ENCODE peak calls at places on chromosomes 11 and 22, in five cellular contexts. L is lower leg skin; Z is breast epithelium; D is activated CD8-positive, alpha-beta T cell treated with anti-CD3 and anti-CD28 coated beads for 36 hours; H is sigmoid colon. S is an unnamed sample.

GRCh38 chr11:13881176-13881680 is 81.3 kb upstream of the SPON1 start:
- DNase-seq in L (no peak), Z (no peak), D (no peak), H (no peak), S (no peak)

GRCh38 chr11:114074546-114075342 is 15.2 kb downstream of the ZBTB16 start:
- DNase-seq in L (peak), Z (no peak), D (no peak), H (peak), S (no peak)

GRCh38 chr22:31613904-31614296 is 48.1 kb downstream of the PISD start:
- DNase-seq in L (no peak), Z (no peak), D (no peak), H (no peak), S (no peak)

GRCh38 chr22:48778308-48779195 is 1049.1 kb downstream of the BRD1 start:
- DNase-seq in L (peak), Z (no peak), D (no peak), H (peak), S (no peak)

GRCh38 chr22:41589260-41589600 is 410 bp downstream of the PMM1 start:
- DNase-seq in L (peak), Z (no peak), D (peak), H (peak), S (no peak)

GRCh38 chr22:37175414-37176144 is 12.5 kb downstream of the C1QTNF6 start:
- DNase-seq in L (peak), Z (peak), D (no peak), H (peak), S (no peak)

GRCh38 chr11:124301482-124301881 is 12.3 kb downstream of the OR8D1 start:
- DNase-seq in L (no peak), Z (no peak), D (no peak), H (no peak), S (no peak)

GRCh38 chr11:73055655-73056354 is 86.3 kb downstream of the FCHSD2 start:
- DNase-seq in L (no peak), Z (no peak), D (no peak), H (no peak), S (no peak)

GRCh38 chr11:65036931-65037330 is 4.1 kb upstream of the SAC3D1 start:
- DNase-seq in L (no peak), Z (peak), D (no peak), H (no peak), S (no peak)

GRCh38 chr11:24093410-24093809 is 403.4 kb upstream of the LUZP2 start:
- DNase-seq in L (no peak), Z (no peak), D (no peak), H (no peak), S (no peak)

GRCh38 chr22:50473088-50473487 is 1.7 kb downstream of the SBF1 start:
- DNase-seq in L (no peak), Z (no peak), D (peak), H (no peak), S (no peak)

GRCh38 chr11:66015936-66016792 is 4.4 kb downstream of the CST6 start:
- DNase-seq in L (no peak), Z (no peak), D (no peak), H (no peak), S (no peak)

GRCh38 chr11:13009476-13009920 is 382 bp downstream of the RASSF10 start:
- DNase-seq in L (peak), Z (no peak), D (no peak), H (no peak), S (peak)

GRCh38 chr11:27059431-27059830 is 18.8 kb downstream of the BBOX1 start:
- DNase-seq in L (no peak), Z (no peak), D (no peak), H (no peak), S (no peak)

GRCh38 chr11:110162216-110162615 is 69.0 kb downstream of the ZC3H12C start:
- DNase-seq in L (no peak), Z (no peak), D (no peak), H (no peak), S (no peak)

GRCh38 chr22:31950226-31950625 is 5.9 kb downstream of the YWHAH start:
- DNase-seq in L (no peak), Z (no peak), D (no peak), H (no peak), S (no peak)

GRCh38 chr11:100789500-100789899 is 102.4 kb downstream of the ARHGAP42 start:
- DNase-seq in L (no peak), Z (no peak), D (no peak), H (peak), S (no peak)

GRCh38 chr11:64809781-64810241 is 540 bp downstream of the MEN1 start:
- DNase-seq in L (no peak), Z (no peak), D (peak), H (no peak), S (no peak)

GRCh38 chr22:42277988-42278776 is 7.7 kb upstream of the TCF20 start:
- DNase-seq in L (peak), Z (no peak), D (no peak), H (peak), S (peak)

GRCh38 chr11:130120045-130120444 is 39.5 kb upstream of the ST14 start:
- DNase-seq in L (no peak), Z (no peak), D (no peak), H (no peak), S (no peak)

GRCh38 chr11:8066036-8066910 is 14.7 kb upstream of the TUB start:
- DNase-seq in L (peak), Z (no peak), D (no peak), H (peak), S (peak)

GRCh38 chr11:13384837-13385417 is 78.1 kb downstream of the BTBD10 start:
- DNase-seq in L (no peak), Z (no peak), D (peak), H (no peak), S (no peak)

GRCh38 chr11:15730617-15731385 is 616.1 kb downstream of the INSC start:
- DNase-seq in L (no peak), Z (no peak), D (no peak), H (no peak), S (no peak)

GRCh38 chr22:47588583-47588970 is 826.1 kb downstream of the TBC1D22A start:
- DNase-seq in L (peak), Z (no peak), D (no peak), H (peak), S (peak)

GRCh38 chr11:10386861-10387208 is 68.2 kb upstream of the AMPD3 start:
- DNase-seq in L (no peak), Z (no peak), D (no peak), H (no peak), S (peak)

GRCh38 chr11:24375896-24376295 is 121.0 kb upstream of the LUZP2 start:
- DNase-seq in L (no peak), Z (no peak), D (no peak), H (no peak), S (no peak)

GRCh38 chr11:8794677-8795103 is 112.1 kb downstream of the RPL27A start:
- DNase-seq in L (no peak), Z (no peak), D (no peak), H (no peak), S (no peak)

GRCh38 chr11:2571598-2572281 is 126.9 kb downstream of the KCNQ1 start:
- DNase-seq in L (no peak), Z (no peak), D (no peak), H (peak), S (no peak)

GRCh38 chr22:49938565-49939136 is 20.2 kb downstream of the CRELD2 start:
- DNase-seq in L (no peak), Z (no peak), D (no peak), H (no peak), S (no peak)

GRCh38 chr11:112400615-112401014 is 140.0 kb upstream of the PLET1 start:
- DNase-seq in L (no peak), Z (no peak), D (no peak), H (no peak), S (no peak)

GRCh38 chr11:117547188-117547831 is 219.7 kb downstream of the CEP164 start:
- DNase-seq in L (no peak), Z (no peak), D (no peak), H (no peak), S (no peak)

GRCh38 chr11:65366340-65366773 is 11.8 kb downstream of the TIGD3 start:
- DNase-seq in L (no peak), Z (no peak), D (peak), H (no peak), S (no peak)

GRCh38 chr22:31241936-31242335 is 29.8 kb downstream of the LIMK2 start:
- DNase-seq in L (no peak), Z (no peak), D (no peak), H (no peak), S (no peak)

DNA sequence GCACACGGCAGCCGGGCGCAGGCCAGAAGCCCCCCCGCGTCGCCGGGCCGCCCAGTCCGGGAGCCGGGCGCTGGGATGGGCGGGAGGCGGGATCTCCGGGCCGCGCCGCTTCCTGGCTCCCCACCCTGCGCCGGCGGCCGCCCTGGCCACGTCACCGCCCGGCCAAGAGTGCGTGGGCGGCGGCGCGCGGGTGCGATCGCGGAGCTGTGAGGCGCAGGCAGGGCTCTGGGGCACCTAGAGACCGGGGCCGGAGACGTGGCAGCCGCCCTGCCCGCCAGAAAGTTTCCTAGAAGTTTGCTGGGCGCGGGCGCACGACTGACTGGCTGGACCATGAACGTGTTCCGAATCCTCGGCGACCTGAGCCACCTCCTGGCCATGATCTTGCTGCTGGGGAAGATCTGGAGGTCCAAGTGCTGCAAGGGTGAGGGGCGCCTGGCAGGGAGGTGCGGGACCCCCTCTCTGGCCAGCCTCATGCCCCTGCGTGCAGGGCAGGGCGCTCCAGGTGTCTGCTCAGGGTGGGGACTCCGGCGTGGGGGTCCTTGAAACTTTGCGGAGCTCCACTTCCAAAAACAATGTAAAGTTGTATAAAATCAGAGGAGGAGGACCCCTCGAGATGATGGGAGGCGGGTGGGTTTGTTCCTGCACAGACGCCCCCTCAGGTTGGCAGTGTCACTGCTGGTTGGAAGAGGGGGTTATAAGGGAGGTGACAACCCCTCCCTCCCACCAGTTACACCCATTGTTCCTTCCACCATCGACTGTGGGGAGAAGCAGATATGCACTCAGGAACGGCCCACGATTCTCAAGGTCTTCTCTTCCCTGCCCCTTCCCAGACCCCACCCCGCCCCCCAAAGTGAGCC is at the start of gene KDELR3:
- DNase-seq in L (peak), Z (no peak), D (peak), H (peak), S (no peak)
- TF ChIP-seq CTCF in L (no peak), Z (no peak), D (peak), H (no peak), S (peak)

GRCh38 chr11:33161120-33162005 is at the start of gene CSTF3:
- DNase-seq in L (peak), Z (peak), D (peak), H (peak), S (peak)
- TF ChIP-seq CTCF in L (no peak), Z (peak), D (no peak), H (peak), S (peak)

GRCh38 chr11:68763926-68764657 is 12.8 kb upstream of the TESMIN start:
- DNase-seq in L (no peak), Z (no peak), D (no peak), H (no peak), S (no peak)
- TF ChIP-seq CTCF in L (no peak), Z (no peak), D (no peak), H (no peak), S (peak)

DNA sequence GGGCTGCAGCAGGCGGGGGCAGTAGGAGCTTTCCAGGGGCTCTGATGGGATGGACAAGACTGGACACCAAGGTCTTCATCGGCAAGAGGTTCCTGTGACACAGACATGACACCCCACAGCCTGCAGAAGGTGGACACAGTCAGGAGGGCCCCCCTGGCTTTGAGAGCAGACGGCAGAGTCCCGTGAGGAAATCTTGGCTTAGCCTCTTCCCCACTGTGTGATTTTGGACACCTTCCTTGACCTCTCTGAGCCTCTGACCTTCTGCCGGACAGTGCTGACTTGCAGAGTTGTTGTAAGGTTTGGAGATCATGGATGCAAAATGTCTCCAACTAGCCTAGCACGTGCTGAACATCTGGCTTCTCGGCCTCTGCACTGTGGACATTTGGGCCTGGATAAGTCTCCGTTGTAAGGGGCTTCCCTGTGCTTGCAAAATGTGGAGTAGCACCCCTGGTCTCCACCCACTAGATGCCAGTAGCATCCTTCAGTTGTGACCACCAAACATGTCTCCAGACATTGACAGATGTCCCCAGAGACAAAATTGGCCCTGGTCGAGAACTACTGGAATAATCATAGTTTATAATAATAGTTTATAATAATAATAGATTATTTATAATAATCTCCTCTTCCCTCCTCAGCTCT is 54.6 kb downstream of the MCM5 start:
- DNase-seq in L (no peak), Z (no peak), D (no peak), H (no peak), S (no peak)
- TF ChIP-seq CTCF in L (no peak), Z (no peak), D (no peak), H (no peak), S (peak)

GRCh38 chr11:398826-399225 is 4.8 kb downstream of the PKP3 start:
- DNase-seq in L (no peak), Z (no peak), D (peak), H (no peak), S (no peak)

GRCh38 chr11:395866-396265 is 1.9 kb downstream of the PKP3 start:
- DNase-seq in L (no peak), Z (no peak), D (no peak), H (no peak), S (no peak)

GRCh38 chr11:396511-396947 is 2.5 kb downstream of the PKP3 start:
- DNase-seq in L (no peak), Z (no peak), D (peak), H (no peak), S (no peak)

GRCh38 chr11:394858-395655 is 1.0 kb downstream of the PKP3 start:
- DNase-seq in L (no peak), Z (no peak), D (no peak), H (no peak), S (no peak)

GRCh38 chr11:396948-397548 is 3.0 kb downstream of the PKP3 start:
- DNase-seq in L (no peak), Z (no peak), D (peak), H (peak), S (no peak)
- TF ChIP-seq CTCF in L (no peak), Z (peak), D (no peak), H (peak), S (no peak)

GRCh38 chr11:44104472-44105294 is 9.2 kb downstream of the EXT2 start:
- DNase-seq in L (no peak), Z (no peak), D (no peak), H (no peak), S (no peak)
- TF ChIP-seq CTCF in L (no peak), Z (no peak), D (no peak), H (no peak), S (no peak)

S was measured in type B pancreatic cell.